ENCODE peak calls at places on chromosome 14, in six cellular contexts. I is CD8-positive, alpha-beta T cell; W is endothelial cell of umbilical vein; T is IMR-90; X is foreskin fibroblast; D is AG04450. Q is an unnamed sample.

GRCh38 chr14:75636100-75636692 is 24.5 kb downstream of the ERG28 start:
- DNase-seq in I (no peak), W (no peak), T (peak; percentile 32), X (peak; percentile 86), D (no peak), Q (no peak)

GRCh38 chr14:51616256-51616655 is 35.5 kb upstream of the FRMD6 start:
- DNase-seq in I (no peak), W (no peak), T (peak; percentile 42), X (no peak), D (no peak), Q (no peak)

GRCh38 chr14:30651934-30652333 is 29.8 kb downstream of the SCFD1 start:
- DNase-seq in I (no peak), W (no peak), T (peak; percentile 10), X (no peak), D (no peak), Q (no peak)

GRCh38 chr14:28242895-28243294 is 523.7 kb upstream of the FOXG1 start:
- DNase-seq in I (no peak), W (no peak), T (no peak), X (no peak), D (no peak), Q (no peak)

GRCh38 chr14:43411841-43412240 is 1095.2 kb downstream of the FSCB start:
- DNase-seq in I (no peak), W (no peak), T (no peak), X (no peak), D (no peak), Q (no peak)

GRCh38 chr14:100313464-100314230 is 7.4 kb upstream of the SLC25A29 start:
- DNase-seq in I (no peak), W (no peak), T (no peak), X (no peak), D (no peak), Q (peak; percentile 17)

GRCh38 chr14:75864352-75864751 is 117.4 kb downstream of the TGFB3 start:
- DNase-seq in I (no peak), W (no peak), T (peak; percentile 92), X (peak; percentile 88), D (peak; percentile 55), Q (peak; percentile 87)

GRCh38 chr14:100488057-100488456 is 99.2 kb downstream of the BEGAIN start:
- DNase-seq in I (no peak), W (no peak), T (no peak), X (peak; percentile 11), D (no peak), Q (no peak)

GRCh38 chr14:81772391-81772790 is 238.7 kb upstream of the SEL1L start:
- DNase-seq in I (no peak), W (no peak), T (no peak), X (no peak), D (no peak), Q (no peak)

GRCh38 chr14:106201376-106201775 is 675.0 kb downstream of the TMEM121 start:
- DNase-seq in I (no peak), W (no peak), T (no peak), X (no peak), D (no peak), Q (no peak)

GRCh38 chr14:99930420-99931274 is 134.6 kb upstream of the EVL start:
- DNase-seq in I (no peak), W (no peak), T (no peak), X (peak; percentile 35), D (no peak), Q (no peak)

GRCh38 chr14:35388656-35389314 is 15.8 kb downstream of the NFKBIA start:
- DNase-seq in I (no peak), W (no peak), T (no peak), X (no peak), D (no peak), Q (no peak)

GRCh38 chr14:40842816-40843215 is 763.9 kb upstream of the LRFN5 start:
- DNase-seq in I (no peak), W (no peak), T (no peak), X (no peak), D (no peak), Q (no peak)

GRCh38 chr14:67241416-67242362 is at the start of gene PALS1:
- DNase-seq in I (no peak), W (peak; percentile 85), T (peak; percentile 88), X (peak; percentile 86), D (peak; percentile 55), Q (peak; percentile 87)

GRCh38 chr14:103124501-103125001 is 1.3 kb downstream of the TNFAIP2 start:
- DNase-seq in I (no peak), W (no peak), T (no peak), X (no peak), D (no peak), Q (no peak)

GRCh38 chr14:74476607-74477006 is 16.5 kb downstream of the NPC2 start:
- DNase-seq in I (no peak), W (no peak), T (no peak), X (no peak), D (no peak), Q (no peak)

GRCh38 chr14:20630340-20631022 is 11.0 kb downstream of the OR6S1 start:
- DNase-seq in I (no peak), W (peak; percentile 28), T (peak; percentile 58), X (peak; percentile 53), D (no peak), Q (peak; percentile 79)

GRCh38 chr14:99320105-99320572 is 48.1 kb upstream of the BCL11B start:
- DNase-seq in I (peak; percentile 51), W (peak; percentile 32), T (peak; percentile 8), X (no peak), D (no peak), Q (peak; percentile 60)

GRCh38 chr14:99808133-99808505 is 14.9 kb downstream of the EML1 start:
- DNase-seq in I (no peak), W (no peak), T (no peak), X (no peak), D (no peak), Q (no peak)

GRCh38 chr14:86530457-86530856 is 1000.5 kb downstream of the FLRT2 start:
- DNase-seq in I (no peak), W (no peak), T (no peak), X (no peak), D (no peak), Q (no peak)

GRCh38 chr14:24399981-24400718 is 1.3 kb downstream of the NYNRIN start:
- DNase-seq in I (no peak), W (no peak), T (no peak), X (no peak), D (no peak), Q (no peak)

DNA sequence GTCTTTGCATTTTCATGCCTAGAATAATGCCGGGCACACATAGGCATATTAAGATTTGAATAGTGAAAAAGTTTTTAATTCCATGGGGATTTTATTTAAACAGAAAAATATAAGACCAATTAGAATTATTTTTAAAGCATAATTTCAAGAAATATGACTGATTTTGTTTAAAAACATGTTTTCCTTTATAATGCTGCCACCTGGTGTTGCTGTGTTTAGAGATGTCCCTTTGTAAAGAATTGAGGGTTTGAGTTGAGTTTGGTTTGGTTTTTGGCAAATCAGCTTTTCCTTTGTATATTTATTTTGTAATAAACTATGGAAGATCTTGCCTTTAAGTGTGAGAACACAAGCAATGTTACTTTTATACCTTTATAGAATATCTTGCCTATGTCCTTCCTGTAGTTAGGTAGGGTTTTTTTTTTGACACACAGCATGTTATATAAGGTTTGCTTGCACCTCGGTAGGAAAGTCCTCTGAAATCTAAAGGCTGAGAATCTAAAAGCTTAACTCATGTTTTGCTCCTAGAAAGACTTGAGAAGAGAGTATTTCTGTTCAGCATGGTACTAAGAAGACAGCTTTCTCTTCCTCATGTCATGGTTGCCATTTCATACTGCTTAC is 31.4 kb upstream of the SNAPC1 start:
- DNase-seq in I (no peak), W (peak; percentile 54), T (no peak), X (peak; percentile 31), D (no peak), Q (no peak)
- TF ChIP-seq CTCF in I (peak; percentile 73), W (peak; percentile 18), T (peak; percentile 30), X (peak; percentile 27), D (peak; percentile 49), Q (peak; percentile 28)

DNA sequence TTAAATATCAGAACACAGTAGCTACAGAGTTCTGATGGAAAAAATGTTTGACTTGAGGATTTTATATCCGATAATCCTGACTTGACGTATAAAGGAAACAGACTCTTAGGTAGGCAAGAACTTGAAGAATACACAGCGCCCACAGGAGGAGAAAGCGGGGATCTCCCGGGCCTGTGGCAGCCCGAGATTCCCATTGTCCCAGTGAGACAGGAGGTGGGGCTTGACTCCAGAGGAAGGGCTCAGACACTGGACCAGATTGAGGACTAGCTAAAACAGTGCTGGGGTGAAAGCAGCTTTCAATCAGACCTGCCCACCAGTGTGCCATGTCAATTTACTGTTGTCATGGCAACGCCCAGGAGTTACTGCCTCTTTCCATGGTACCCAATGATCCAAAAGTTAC is 51.1 kb upstream of the C14orf180 start:
- DNase-seq in I (no peak), W (no peak), T (no peak), X (no peak), D (no peak), Q (no peak)
- H3K4me3 ChIP-seq in I (no peak overlapping the region), W (no peak overlapping the region), T (no peak overlapping the region), X (no peak overlapping the region), D (no peak overlapping the region), Q (no peak overlapping the region)

GRCh38 chr14:65287264-65288131 is 125.0 kb upstream of the FUT8 start:
- DNase-seq in I (peak; percentile 39), W (peak; percentile 4), T (no peak), X (no peak), D (no peak), Q (no peak)

GRCh38 chr14:65290830-65291229 is 121.7 kb upstream of the FUT8 start:
- DNase-seq in I (no peak), W (peak; percentile 8), T (peak; percentile 85), X (peak; percentile 90), D (no peak), Q (peak; percentile 96)

GRCh38 chr14:65281991-65282908 is 130.3 kb upstream of the FUT8 start:
- DNase-seq in I (no peak), W (peak; percentile 54), T (peak; percentile 77), X (peak; percentile 86), D (no peak), Q (no peak)

GRCh38 chr14:65282909-65283253 is 129.6 kb upstream of the FUT8 start:
- DNase-seq in I (no peak), W (no peak), T (no peak), X (no peak), D (no peak), Q (no peak)

DNA sequence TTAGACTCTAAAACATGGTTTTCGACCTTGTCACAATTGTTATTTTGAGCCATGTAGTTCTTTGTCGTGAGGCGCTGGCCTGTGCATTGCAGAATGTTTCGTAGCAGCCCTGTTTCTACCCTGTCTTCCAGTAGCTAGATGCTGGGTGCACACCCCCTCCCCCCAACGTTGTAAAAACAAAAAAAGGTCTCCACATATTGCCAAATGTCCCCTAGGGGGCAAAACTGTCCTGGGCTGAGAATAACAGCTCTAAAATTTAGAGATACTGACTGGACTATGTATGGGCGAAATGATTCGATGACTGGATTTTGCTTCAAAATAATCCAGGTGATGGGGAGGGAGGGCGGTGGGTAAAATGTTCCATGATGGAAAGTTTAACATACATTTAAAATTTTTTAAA is 126.1 kb upstream of the FUT8 start:
- DNase-seq in I (no peak), W (no peak), T (no peak), X (peak; percentile 53), D (no peak), Q (no peak)
- TF ChIP-seq CTCF in I (no peak), W (no peak), T (no peak), X (peak; percentile 10), D (peak; percentile 24), Q (no peak)

GRCh38 chr14:59870277-59871165 is at the start of gene RTN1:
- DNase-seq in I (no peak), W (peak; percentile 44), T (peak; percentile 29), X (peak; percentile 75), D (peak; percentile 2), Q (peak; percentile 47)

GRCh38 chr14:59868021-59868420 is 2.6 kb downstream of the RTN1 start:
- DNase-seq in I (no peak), W (no peak), T (no peak), X (no peak), D (no peak), Q (no peak)

GRCh38 chr14:59869381-59870255 is 958 bp downstream of the RTN1 start:
- DNase-seq in I (no peak), W (no peak), T (no peak), X (peak; percentile 7), D (no peak), Q (no peak)

GRCh38 chr14:59871166-59871495 is 555 bp upstream of the RTN1 start:
- DNase-seq in I (no peak), W (peak; percentile 2), T (no peak), X (no peak), D (no peak), Q (no peak)
- H3K4me3 ChIP-seq in I (no peak overlapping the region), W (no peak overlapping the region), T (peak overlapping the region; percentile 69), X (peak overlapping the region; percentile 38), D (peak overlapping the region; percentile 54), Q (peak overlapping the region; percentile 34)

Q was measured in epithelial cell of esophagus.